ENCODE peak calls at places on chromosomes 2 and 18, in five cellular contexts. C is hypothalamus; L is stimulated activated CD8-positive, alpha-beta memory T cell treated with anti-CD3 and anti-CD28 coated beads, Interleukin-4, amount 100 ng/mL, for 24 hours; W is IMR-90; G is non-pigmented ciliary epithelial cell. S is an unnamed sample.

GRCh38 chr2:84959494-84960156 is 11.3 kb upstream of the KCMF1 start:
- DNase-seq in C (no peak), L (no peak), W (peak), G (no peak), S (peak)

GRCh38 chr2:159753797-159754196 is 41.5 kb downstream of the MARCHF7 start:
- DNase-seq in C (no peak), L (no peak), W (no peak), G (no peak), S (no peak)

GRCh38 chr2:207408086-207408794 is 121.5 kb upstream of the CREB1 start:
- DNase-seq in C (no peak), L (no peak), W (no peak), G (no peak), S (peak)

GRCh38 chr18:27198036-27198435 is 12.9 kb upstream of the CHST9 start:
- DNase-seq in C (no peak), L (no peak), W (no peak), G (no peak), S (no peak)

GRCh38 chr2:136647039-136647438 is 118.3 kb upstream of the THSD7B start:
- DNase-seq in C (no peak), L (no peak), W (no peak), G (no peak), S (no peak)

GRCh38 chr2:96413067-96413722 is 77.6 kb downstream of the NCAPH start:
- DNase-seq in C (no peak), L (no peak), W (no peak), G (no peak), S (peak)

GRCh38 chr2:233822781-233823730 is 31.3 kb downstream of the HJURP start:
- DNase-seq in C (no peak), L (no peak), W (no peak), G (no peak), S (no peak)

GRCh38 chr2:33373986-33374385 is 102.5 kb upstream of the RASGRP3 start:
- DNase-seq in C (no peak), L (no peak), W (peak), G (no peak), S (no peak)

GRCh38 chr2:126748929-126749518 is 93.1 kb downstream of the GYPC start:
- DNase-seq in C (no peak), L (no peak), W (no peak), G (no peak), S (no peak)

GRCh38 chr18:25236736-25237135 is 115.2 kb downstream of the ZNF521 start:
- DNase-seq in C (no peak), L (no peak), W (no peak), G (no peak), S (no peak)

GRCh38 chr2:67502346-67503065 is 105.4 kb downstream of the ETAA1 start:
- DNase-seq in C (no peak), L (no peak), W (peak), G (no peak), S (no peak)